ENCODE peak calls at places on chromosomes 1 and 21, in eight cellular contexts. D is activated CD8-positive, alpha-beta T cell treated with anti-CD3 and anti-CD28 coated beads, Interleukin-2, amount 10 ng/mL, durations not matched to agents 7 days and 5 days; F is activated naive CD8-positive, alpha-beta T cell treated with anti-CD3 and anti-CD28 coated beads, Interleukin-2, amount 10 ng/mL, durations not matched to agents 7 days and 5 days; L is coronary artery; T is iPS DF 19.7; W is heart left ventricle; G is astrocyte of the hippocampus; N is activated CD8-positive, alpha-beta memory T cell treated with anti-CD3 and anti-CD28 coated beads for 48 hours. U is an unnamed sample.

GRCh38 chr1:209326876-209327275 is 256.6 kb upstream of the CAMK1G start:
- DNase-seq in N (no peak), T (no peak), F (no peak), W (no peak), L (no peak), G (peak; percentile 27), D (no peak), U (no peak)

GRCh38 chr1:72827285-72827684 is 544.9 kb upstream of the NEGR1 start:
- DNase-seq in W (no peak), N (no peak), T (no peak), G (peak; percentile 26), D (no peak), L (no peak), F (no peak), U (peak; percentile 15)

GRCh38 chr1:1614204-1614953 is 921 bp upstream of the MIB2 start:
- DNase-seq in W (peak; percentile 45), N (peak; percentile 28), G (peak; percentile 67), T (no peak), D (peak; percentile 64), F (peak; percentile 57), L (no peak), U (peak; percentile 62)

GRCh38 chr1:115348636-115349035 is 10.6 kb upstream of the NGF start:
- DNase-seq in T (no peak), N (no peak), F (no peak), W (no peak), L (no peak), G (peak; percentile 51), D (no peak), U (no peak)

GRCh38 chr1:64701886-64702285 is 43.0 kb upstream of the RAVER2 start:
- DNase-seq in T (no peak), F (no peak), N (no peak), D (no peak), G (peak; percentile 9), L (no peak), W (no peak), U (no peak)

GRCh38 chr1:213533125-213533524 is 454.6 kb upstream of the PROX1 start:
- DNase-seq in G (no peak), L (no peak), T (no peak), D (no peak), W (no peak), F (no peak), N (no peak), U (no peak)

GRCh38 chr1:33348676-33349080 is 27.8 kb upstream of the A3GALT2 start:
- DNase-seq in L (peak; percentile 70), F (no peak), G (no peak), N (no peak), D (peak; percentile 35), W (no peak), T (no peak), U (no peak)

GRCh38 chr21:38913120-38913975 is 107.6 kb downstream of the ETS2 start:
- DNase-seq in T (no peak), F (no peak), G (peak; percentile 73), N (no peak), L (peak; percentile 89), D (no peak), W (peak; percentile 80), U (peak; percentile 45)

GRCh38 chr1:26279598-26280332 is at the start of gene SH3BGRL3:
- DNase-seq in T (no peak), N (peak; percentile 79), L (peak; percentile 92), F (peak; percentile 88), G (peak; percentile 94), W (peak; percentile 92), D (peak; percentile 90), U (peak; percentile 87)

GRCh38 chr1:30706528-30706927 is 16.9 kb downstream of the MATN1 start:
- DNase-seq in G (peak; percentile 38), N (no peak), L (no peak), F (no peak), D (no peak), T (no peak), W (peak; percentile 86), U (peak; percentile 58)

GRCh38 chr1:28197682-28198415 is 21.4 kb upstream of the PTAFR start:
- DNase-seq in W (no peak), N (no peak), D (no peak), F (no peak), L (no peak), G (no peak), T (no peak), U (no peak)

GRCh38 chr1:31095985-31096384 is 30.5 kb upstream of the PUM1 start:
- DNase-seq in T (no peak), N (no peak), D (no peak), G (no peak), W (no peak), L (no peak), F (no peak), U (no peak)

U was measured in AG08395.